ENCODE peak calls at places on chromosomes 7 and 10, in seven cellular contexts. One of them, this sample, is unnamed.

GRCh38 chr7:3106353-3106752 is 62.7 kb upstream of the CARD11 start:
- DNase-seq in HCT116: no peak
- DNase-seq in Caco-2: no peak
- DNase-seq in GM12865: peak
- DNase-seq in AG04450: no peak
- DNase-seq in tibial nerve: no peak
- DNase-seq in IMR-90: no peak
- DNase-seq in this sample: no peak

GRCh38 chr7:11341285-11341944 is 367.7 kb downstream of the PHF14 start:
- DNase-seq in HCT116: peak
- DNase-seq in Caco-2: peak
- DNase-seq in GM12865: peak
- DNase-seq in AG04450: no peak
- DNase-seq in tibial nerve: peak
- DNase-seq in IMR-90: no peak
- DNase-seq in this sample: peak

GRCh38 chr7:41238851-41239331 is 464.0 kb downstream of the INHBA start:
- DNase-seq in HCT116: no peak
- DNase-seq in Caco-2: no peak
- DNase-seq in GM12865: no peak
- DNase-seq in AG04450: no peak
- DNase-seq in tibial nerve: no peak
- DNase-seq in IMR-90: peak
- DNase-seq in this sample: peak

GRCh38 chr7:55054252-55054651 is 35.4 kb downstream of the EGFR start:
- DNase-seq in HCT116: no peak
- DNase-seq in Caco-2: no peak
- DNase-seq in GM12865: no peak
- DNase-seq in AG04450: no peak
- DNase-seq in tibial nerve: no peak
- DNase-seq in IMR-90: no peak
- DNase-seq in this sample: no peak

GRCh38 chr10:129332476-129332875 is 134.6 kb upstream of the MGMT start:
- DNase-seq in HCT116: peak
- DNase-seq in Caco-2: peak
- DNase-seq in GM12865: peak
- DNase-seq in AG04450: no peak
- DNase-seq in tibial nerve: peak
- DNase-seq in IMR-90: peak
- DNase-seq in this sample: peak

GRCh38 chr7:82036146-82036886 is 266.5 kb upstream of the HGF start:
- DNase-seq in HCT116: no peak
- DNase-seq in Caco-2: no peak
- DNase-seq in GM12865: no peak
- DNase-seq in AG04450: no peak
- DNase-seq in tibial nerve: no peak
- DNase-seq in IMR-90: peak
- DNase-seq in this sample: peak

GRCh38 chr7:29278362-29279070 is 83.9 kb downstream of the CHN2 start:
- DNase-seq in HCT116: no peak
- DNase-seq in Caco-2: no peak
- DNase-seq in GM12865: no peak
- DNase-seq in AG04450: no peak
- DNase-seq in tibial nerve: no peak
- DNase-seq in IMR-90: no peak
- DNase-seq in this sample: no peak

GRCh38 chr10:49552277-49552676 is 13.4 kb upstream of the ERCC6 start:
- DNase-seq in HCT116: no peak
- DNase-seq in Caco-2: peak
- DNase-seq in GM12865: no peak
- DNase-seq in AG04450: no peak
- DNase-seq in tibial nerve: no peak
- DNase-seq in IMR-90: peak
- DNase-seq in this sample: peak

GRCh38 chr10:87092861-87093460 is 1.7 kb downstream of the GLUD1 start:
- DNase-seq in HCT116: no peak
- DNase-seq in Caco-2: peak
- DNase-seq in GM12865: peak
- DNase-seq in AG04450: no peak
- DNase-seq in tibial nerve: no peak
- DNase-seq in IMR-90: peak
- DNase-seq in this sample: peak

GRCh38 chr7:103597606-103598005 is 151.6 kb upstream of the SLC26A5 start:
- DNase-seq in HCT116: no peak
- DNase-seq in Caco-2: no peak
- DNase-seq in GM12865: no peak
- DNase-seq in AG04450: no peak
- DNase-seq in tibial nerve: no peak
- DNase-seq in IMR-90: no peak
- DNase-seq in this sample: no peak

GRCh38 chr7:37208528-37208927 is 240.1 kb downstream of the ELMO1 start:
- DNase-seq in HCT116: peak
- DNase-seq in Caco-2: peak
- DNase-seq in GM12865: peak
- DNase-seq in AG04450: no peak
- DNase-seq in tibial nerve: peak
- DNase-seq in IMR-90: peak
- DNase-seq in this sample: peak

GRCh38 chr7:157849726-157850125 is 512.9 kb downstream of the DNAJB6 start:
- DNase-seq in HCT116: no peak
- DNase-seq in Caco-2: no peak
- DNase-seq in GM12865: no peak
- DNase-seq in AG04450: no peak
- DNase-seq in tibial nerve: no peak
- DNase-seq in IMR-90: no peak
- DNase-seq in this sample: no peak

GRCh38 chr7:142420554-142421362 is 162.9 kb upstream of the PRSS58 start:
- DNase-seq in HCT116: peak
- DNase-seq in Caco-2: peak
- DNase-seq in GM12865: no peak
- DNase-seq in AG04450: no peak
- DNase-seq in tibial nerve: no peak
- DNase-seq in IMR-90: peak
- DNase-seq in this sample: peak

GRCh38 chr7:27161721-27162547 is 3.4 kb downstream of the HOXA9 start:
- DNase-seq in HCT116: no peak
- DNase-seq in Caco-2: no peak
- DNase-seq in GM12865: no peak
- DNase-seq in AG04450: no peak
- DNase-seq in tibial nerve: no peak
- DNase-seq in IMR-90: no peak
- DNase-seq in this sample: no peak
- H3K4me3 ChIP-seq in HCT116: peak
- H3K4me3 ChIP-seq in Caco-2: no peak
- H3K4me3 ChIP-seq in GM12865: no peak
- H3K4me3 ChIP-seq in AG04450: no peak
- H3K4me3 ChIP-seq in tibial nerve: no peak
- H3K4me3 ChIP-seq in IMR-90: no peak
- H3K4me3 ChIP-seq in this sample: no peak

GRCh38 chr7:21542891-21543527 is at the start of gene DNAH11:
- DNase-seq in HCT116: no peak
- DNase-seq in Caco-2: peak
- DNase-seq in GM12865: no peak
- DNase-seq in AG04450: no peak
- DNase-seq in tibial nerve: no peak
- DNase-seq in IMR-90: no peak
- DNase-seq in this sample: peak
- TF ChIP-seq CTCF in HCT116: no peak
- TF ChIP-seq CTCF in Caco-2: no peak
- TF ChIP-seq CTCF in GM12865: no peak
- TF ChIP-seq CTCF in AG04450: no peak
- TF ChIP-seq CTCF in tibial nerve: no peak
- TF ChIP-seq CTCF in IMR-90: no peak
- TF ChIP-seq CTCF in this sample: peak

GRCh38 chr10:113131611-113132330 is 181.7 kb downstream of the TCF7L2 start:
- DNase-seq in HCT116: no peak
- DNase-seq in Caco-2: peak
- DNase-seq in GM12865: no peak
- DNase-seq in AG04450: peak
- DNase-seq in tibial nerve: peak
- DNase-seq in IMR-90: peak
- DNase-seq in this sample: peak

GRCh38 chr10:113127285-113128283 is 177.5 kb downstream of the TCF7L2 start:
- DNase-seq in HCT116: no peak
- DNase-seq in Caco-2: no peak
- DNase-seq in GM12865: no peak
- DNase-seq in AG04450: no peak
- DNase-seq in tibial nerve: no peak
- DNase-seq in IMR-90: no peak
- DNase-seq in this sample: peak

GRCh38 chr10:113126506-113127192 is 176.6 kb downstream of the TCF7L2 start:
- DNase-seq in HCT116: no peak
- DNase-seq in Caco-2: no peak
- DNase-seq in GM12865: no peak
- DNase-seq in AG04450: peak
- DNase-seq in tibial nerve: peak
- DNase-seq in IMR-90: peak
- DNase-seq in this sample: peak

GRCh38 chr10:113128450-113129105 is 178.5 kb downstream of the TCF7L2 start:
- DNase-seq in HCT116: no peak
- DNase-seq in Caco-2: no peak
- DNase-seq in GM12865: no peak
- DNase-seq in AG04450: no peak
- DNase-seq in tibial nerve: no peak
- DNase-seq in IMR-90: no peak
- DNase-seq in this sample: peak

GRCh38 chr10:113129117-113129516 is 179.1 kb downstream of the TCF7L2 start:
- DNase-seq in HCT116: no peak
- DNase-seq in Caco-2: no peak
- DNase-seq in GM12865: no peak
- DNase-seq in AG04450: no peak
- DNase-seq in tibial nerve: no peak
- DNase-seq in IMR-90: no peak
- DNase-seq in this sample: no peak
- H3K4me3 ChIP-seq in HCT116: no peak
- H3K4me3 ChIP-seq in Caco-2: no peak
- H3K4me3 ChIP-seq in GM12865: no peak
- H3K4me3 ChIP-seq in AG04450: no peak
- H3K4me3 ChIP-seq in tibial nerve: no peak
- H3K4me3 ChIP-seq in IMR-90: no peak
- H3K4me3 ChIP-seq in this sample: peak

GRCh38 chr7:114825423-114825951 is 96.4 kb upstream of the MDFIC start:
- DNase-seq in HCT116: no peak
- DNase-seq in Caco-2: no peak
- DNase-seq in GM12865: peak
- DNase-seq in AG04450: no peak
- DNase-seq in tibial nerve: no peak
- DNase-seq in IMR-90: no peak
- DNase-seq in this sample: no peak
- TF ChIP-seq CTCF in HCT116: peak
- TF ChIP-seq CTCF in Caco-2: no peak
- TF ChIP-seq CTCF in GM12865: no peak
- TF ChIP-seq CTCF in AG04450: no peak
- TF ChIP-seq CTCF in tibial nerve: no peak
- TF ChIP-seq CTCF in IMR-90: no peak
- TF ChIP-seq CTCF in this sample: peak

DNA sequence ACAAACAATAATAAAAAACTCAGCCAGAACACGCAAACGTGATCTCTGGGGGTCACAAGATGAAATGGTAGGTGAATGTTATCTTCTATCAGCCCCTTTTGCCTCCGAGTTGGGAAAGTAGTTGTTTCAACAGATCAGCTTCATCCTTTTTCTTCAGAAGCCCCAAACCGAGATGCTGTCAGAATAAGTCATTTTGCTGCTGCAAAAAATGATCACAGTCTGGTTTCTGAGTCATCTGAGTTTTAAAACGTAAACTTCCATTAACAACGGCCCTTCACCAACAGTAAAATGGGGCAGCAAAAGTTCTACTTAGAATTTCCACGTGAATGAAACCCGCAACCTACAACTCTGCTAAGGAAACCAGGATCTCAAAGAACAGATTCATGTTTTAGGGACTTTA is 44.9 kb downstream of the JCAD start:
- DNase-seq in HCT116: no peak
- DNase-seq in Caco-2: no peak
- DNase-seq in GM12865: no peak
- DNase-seq in AG04450: no peak
- DNase-seq in tibial nerve: no peak
- DNase-seq in IMR-90: peak
- DNase-seq in this sample: peak
- H3K4me3 ChIP-seq in HCT116: no peak
- H3K4me3 ChIP-seq in Caco-2: no peak
- H3K4me3 ChIP-seq in GM12865: no peak
- H3K4me3 ChIP-seq in AG04450: no peak
- H3K4me3 ChIP-seq in tibial nerve: no peak
- H3K4me3 ChIP-seq in IMR-90: no peak
- H3K4me3 ChIP-seq in this sample: no peak

GRCh38 chr10:62816179-62817119 is at the start of gene EGR2:
- DNase-seq in HCT116: peak
- DNase-seq in Caco-2: peak
- DNase-seq in GM12865: peak
- DNase-seq in AG04450: peak
- DNase-seq in tibial nerve: peak
- DNase-seq in IMR-90: peak
- DNase-seq in this sample: peak

GRCh38 chr10:62817763-62818425 is 1.7 kb upstream of the EGR2 start:
- DNase-seq in HCT116: peak
- DNase-seq in Caco-2: peak
- DNase-seq in GM12865: peak
- DNase-seq in AG04450: no peak
- DNase-seq in tibial nerve: peak
- DNase-seq in IMR-90: peak
- DNase-seq in this sample: peak

GRCh38 chr10:62819521-62819920 is 3.4 kb upstream of the EGR2 start:
- DNase-seq in HCT116: no peak
- DNase-seq in Caco-2: no peak
- DNase-seq in GM12865: no peak
- DNase-seq in AG04450: no peak
- DNase-seq in tibial nerve: no peak
- DNase-seq in IMR-90: no peak
- DNase-seq in this sample: peak

GRCh38 chr10:62817120-62817762 is 1.1 kb upstream of the EGR2 start:
- DNase-seq in HCT116: no peak
- DNase-seq in Caco-2: peak
- DNase-seq in GM12865: no peak
- DNase-seq in AG04450: no peak
- DNase-seq in tibial nerve: peak
- DNase-seq in IMR-90: peak
- DNase-seq in this sample: no peak

GRCh38 chr10:62818426-62819011 is 2.4 kb upstream of the EGR2 start:
- DNase-seq in HCT116: no peak
- DNase-seq in Caco-2: no peak
- DNase-seq in GM12865: peak
- DNase-seq in AG04450: no peak
- DNase-seq in tibial nerve: no peak
- DNase-seq in IMR-90: no peak
- DNase-seq in this sample: peak
- TF ChIP-seq CTCF in HCT116: no peak
- TF ChIP-seq CTCF in Caco-2: no peak
- TF ChIP-seq CTCF in GM12865: no peak
- TF ChIP-seq CTCF in AG04450: no peak
- TF ChIP-seq CTCF in tibial nerve: peak
- TF ChIP-seq CTCF in IMR-90: peak
- TF ChIP-seq CTCF in this sample: no peak